ENCODE peak calls at places on chromosomes 6 and 20, in nine cellular contexts. T is GDM1; U is C1 segment of cervical spinal cord; I is mesendoderm; K is CD8-positive, alpha-beta T cell; O is NCI-H2081; F is activated T-cell treated with anti-CD3 and anti-CD28 coated beads, Interleukin-2, amount 50 U/mL, for 72 hours; Z is activated naive CD8-positive, alpha-beta T cell treated with anti-CD3 and anti-CD28 coated beads, Interleukin-2, amount 50 U/mL, for 24 hours; Y is stimulated activated naive B cell treated with anti-CD40 and anti-IgM and Interleukin-4, amounts not matched to agents 10 μg/mL and 1 μg/mL and 100 μg/mL, for 72 hours. S is an unnamed sample.

GRCh38 chr6:86357877-86358276 is 579.5 kb upstream of the HTR1E start:
- DNase-seq in T (no peak), U (no peak), I (peak), K (no peak), O (no peak), F (no peak), Z (no peak), Y (no peak), S (no peak)

GRCh38 chr6:110574817-110575216 is 98.4 kb upstream of the SLC22A16 start:
- DNase-seq in T (no peak), U (no peak), I (peak), K (no peak), O (no peak), F (no peak), Z (no peak), Y (no peak), S (no peak)

GRCh38 chr20:38957477-38957876 is 4.7 kb upstream of the DHX35 start:
- DNase-seq in T (no peak), U (no peak), I (no peak), K (no peak), O (no peak), F (no peak), Z (no peak), Y (no peak), S (no peak)

GRCh38 chr6:40923326-40923725 is 115.7 kb downstream of the UNC5CL start:
- DNase-seq in T (no peak), U (no peak), I (peak), K (no peak), O (no peak), F (no peak), Z (no peak), Y (no peak), S (no peak)

GRCh38 chr6:11785953-11786579 is 7.5 kb upstream of the ADTRP start:
- DNase-seq in T (no peak), U (no peak), I (no peak), K (no peak), O (no peak), F (peak), Z (no peak), Y (peak), S (no peak)

GRCh38 chr20:40961686-40962640 is 66.7 kb upstream of the TOP1 start:
- DNase-seq in T (no peak), U (no peak), I (no peak), K (peak), O (no peak), F (peak), Z (no peak), Y (no peak), S (peak)

GRCh38 chr20:3815703-3816315 is 4.5 kb upstream of the AP5S1 start:
- DNase-seq in T (no peak), U (no peak), I (no peak), K (peak), O (no peak), F (peak), Z (no peak), Y (no peak), S (no peak)

GRCh38 chr20:23135449-23136447 is 49.6 kb upstream of the CD93 start:
- DNase-seq in T (no peak), U (no peak), I (no peak), K (no peak), O (no peak), F (no peak), Z (no peak), Y (no peak), S (no peak)

GRCh38 chr6:75363304-75363703 is 78.7 kb upstream of the TMEM30A start:
- DNase-seq in T (no peak), U (no peak), I (no peak), K (no peak), O (no peak), F (no peak), Z (no peak), Y (no peak), S (peak)

GRCh38 chr6:10383312-10384063 is 31.4 kb downstream of the TFAP2A start:
- DNase-seq in T (no peak), U (no peak), I (no peak), K (no peak), O (peak), F (no peak), Z (no peak), Y (no peak), S (no peak)

GRCh38 chr20:59137532-59137931 is 26.1 kb upstream of the ZNF831 start:
- DNase-seq in T (no peak), U (no peak), I (no peak), K (no peak), O (no peak), F (no peak), Z (no peak), Y (no peak), S (no peak)

GRCh38 chr6:45026003-45026516 is 302.1 kb upstream of the RUNX2 start:
- DNase-seq in T (no peak), U (no peak), I (no peak), K (no peak), O (no peak), F (no peak), Z (no peak), Y (no peak), S (peak)

GRCh38 chr20:2692036-2692885 is at the start of gene EBF4:
- DNase-seq in T (no peak), U (no peak), I (peak), K (no peak), O (no peak), F (peak), Z (peak), Y (no peak), S (no peak)

S was measured in bronchial epithelial cell.